ENCODE peak calls at places on chromosome 15, in five cellular contexts. R is endothelial cell of umbilical vein, C is H9, B is GM23248, M is neural progenitor cell. Z is an unnamed sample.
A peak's percentile ranks its signal among the peaks of the same experiment; 100 is the strongest.

GRCh38 chr15:89494941-89495637 is 1.3 kb downstream of the RHCG start:
- DNase-seq in C (peak; percentile 51), M (peak; percentile 54), R (no peak), B (peak; percentile 33), Z (peak; percentile 73)

GRCh38 chr15:83626171-83626802 is 27.6 kb upstream of the ADAMTSL3 start:
- DNase-seq in C (no peak), M (no peak), R (no peak), B (peak; percentile 3), Z (no peak)

GRCh38 chr15:60682615-60683014 is 203.7 kb upstream of the ICE2 start:
- DNase-seq in R (no peak), M (no peak), B (peak; percentile 28), C (no peak), Z (no peak)

GRCh38 chr15:44414001-44414400 is 13.4 kb upstream of the CTDSPL2 start:
- DNase-seq in M (no peak), C (no peak), B (no peak), R (no peak), Z (no peak)

GRCh38 chr15:59553879-59554735 is 57.5 kb upstream of the GCNT3 start:
- DNase-seq in B (peak; percentile 76), M (no peak), C (no peak), R (peak; percentile 32), Z (no peak)

GRCh38 chr15:83290236-83290635 is 5.8 kb upstream of the BNC1 start:
- DNase-seq in B (no peak), M (no peak), R (no peak), C (no peak), Z (peak; percentile 31)

GRCh38 chr15:72201346-72202029 is 3.9 kb upstream of the GRAMD2A start:
- DNase-seq in B (no peak), C (no peak), R (no peak), M (no peak), Z (no peak)

GRCh38 chr15:41048397-41048796 is 67.7 kb downstream of the INO80 start:
- DNase-seq in C (no peak), B (no peak), M (no peak), R (no peak), Z (no peak)

GRCh38 chr15:70078578-70079417 is 18.9 kb downstream of the TLE3 start:
- DNase-seq in C (no peak), B (no peak), M (no peak), R (no peak), Z (no peak)

GRCh38 chr15:74790080-74790916 is 8.4 kb downstream of the CSK start:
- DNase-seq in M (no peak), B (peak; percentile 78), C (no peak), R (no peak), Z (no peak)

GRCh38 chr15:99268431-99268830 is 17.1 kb downstream of the LRRC28 start:
- DNase-seq in R (no peak), B (no peak), C (no peak), M (no peak), Z (no peak)

GRCh38 chr15:99265541-99266070 is 14.3 kb downstream of the LRRC28 start:
- DNase-seq in C (no peak), R (peak; percentile 57), M (no peak), B (no peak), Z (no peak)

GRCh38 chr15:99267957-99268356 is 16.7 kb downstream of the LRRC28 start:
- DNase-seq in M (no peak), C (no peak), B (no peak), R (no peak), Z (no peak)

GRCh38 chr15:99264125-99264524 is 12.8 kb downstream of the LRRC28 start:
- DNase-seq in B (no peak), R (no peak), M (no peak), C (no peak), Z (peak; percentile 23)
- H3K4me2 ChIP-seq in B (no peak overlapping the region), R (no peak overlapping the region), M (no peak overlapping the region), C (no peak overlapping the region), Z (no peak overlapping the region)

DNA sequence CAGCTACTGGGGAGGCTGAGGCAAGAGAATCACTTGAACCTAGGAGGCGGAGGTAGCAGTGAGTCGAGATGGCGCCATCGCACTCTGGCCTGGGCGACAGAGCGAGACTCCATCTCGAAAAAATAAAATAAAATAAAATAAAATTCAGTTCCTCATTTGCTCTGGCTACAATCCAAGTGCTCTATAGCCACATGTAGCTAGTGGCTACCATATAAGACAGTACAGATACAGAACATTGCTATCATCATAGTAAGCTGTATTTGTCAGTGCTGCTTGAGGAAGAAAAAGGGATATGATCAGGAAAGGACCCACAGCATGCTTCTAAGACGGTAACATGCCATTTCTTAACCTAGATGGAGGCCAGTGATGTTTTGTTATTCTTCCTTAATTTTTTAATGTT is 88.7 kb upstream of the CDAN1 start:
- DNase-seq in C (no peak), B (no peak), M (no peak), R (no peak), Z (no peak)
- H3K4me2 ChIP-seq in C (no peak overlapping the region), B (no peak overlapping the region), M (no peak overlapping the region), R (no peak overlapping the region), Z (no peak overlapping the region)

GRCh38 chr15:56957812-56958406 is 39.5 kb downstream of the TCF12 start:
- DNase-seq in C (no peak), B (no peak), R (peak; percentile 16), M (peak; percentile 58), Z (peak; percentile 67)
- H3K4me2 ChIP-seq in C (peak overlapping the region; percentile 18), B (no peak overlapping the region), R (no peak overlapping the region), M (peak overlapping the region; percentile 48), Z (peak overlapping the region; percentile 18)

GRCh38 chr15:66862878-66863335 is 160.9 kb downstream of the SMAD6 start:
- DNase-seq in M (peak; percentile 84), C (peak; percentile 85), R (peak; percentile 85), B (peak; percentile 96), Z (peak; percentile 85)
- H3K4me2 ChIP-seq in M (no peak overlapping the region), C (no peak overlapping the region), R (no peak overlapping the region), B (no peak overlapping the region), Z (no peak overlapping the region)

GRCh38 chr15:45456212-45457106 is 66.1 kb downstream of the SLC30A4 start:
- DNase-seq in R (peak; percentile 81), C (no peak), M (no peak), B (peak; percentile 100), Z (no peak)
- H3K4me2 ChIP-seq in R (no peak overlapping the region), C (no peak overlapping the region), M (no peak overlapping the region), B (peak overlapping the region; percentile 80), Z (no peak overlapping the region)

GRCh38 chr15:57747206-57747605 is 40.7 kb downstream of the POLR2M start:
- DNase-seq in R (no peak), M (no peak), C (no peak), B (no peak), Z (peak; percentile 22)
- H3K4me2 ChIP-seq in R (no peak overlapping the region), M (no peak overlapping the region), C (no peak overlapping the region), B (no peak overlapping the region), Z (peak overlapping the region; percentile 53)

GRCh38 chr15:48925714-48926223 is 38.0 kb downstream of the SHC4 start:
- DNase-seq in M (no peak), B (peak; percentile 94), R (peak; percentile 59), C (no peak), Z (no peak)
- H3K4me2 ChIP-seq in M (no peak overlapping the region), B (peak overlapping the region; percentile 66), R (peak overlapping the region; percentile 1), C (no peak overlapping the region), Z (no peak overlapping the region)

DNA sequence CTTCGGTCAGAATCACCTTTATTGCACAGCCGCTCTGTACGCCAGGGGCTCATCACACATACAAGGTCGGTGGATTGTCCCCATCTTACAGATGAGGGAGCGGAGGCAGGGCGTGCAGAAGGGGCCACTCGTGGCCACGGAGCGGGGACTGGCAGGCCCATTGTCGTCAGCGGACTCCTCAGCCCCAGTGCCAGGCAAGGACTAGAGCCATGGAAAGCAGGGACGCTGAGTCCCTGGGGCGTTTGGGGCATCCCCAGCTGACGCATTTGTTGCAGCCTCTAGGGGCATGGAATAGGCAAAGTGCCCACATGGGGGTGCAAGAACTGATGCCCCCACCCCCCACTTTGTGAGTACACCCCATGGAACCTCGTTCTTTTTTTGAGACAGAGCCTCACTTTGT is 29.8 kb upstream of the FURIN start:
- DNase-seq in M (no peak), C (no peak), R (no peak), B (no peak), Z (no peak)
- H3K4me2 ChIP-seq in M (no peak overlapping the region), C (no peak overlapping the region), R (no peak overlapping the region), B (no peak overlapping the region), Z (peak overlapping the region; percentile 69)

GRCh38 chr15:39786444-39787056 is 3.9 kb upstream of the FSIP1 start:
- DNase-seq in C (no peak), B (peak; percentile 81), R (peak; percentile 71), M (peak; percentile 80), Z (peak; percentile 93)

GRCh38 chr15:39788800-39789565 is 6.3 kb upstream of the FSIP1 start:
- DNase-seq in R (no peak), C (no peak), M (no peak), B (peak; percentile 78), Z (no peak)

GRCh38 chr15:39789736-39790135 is 7.1 kb upstream of the FSIP1 start:
- DNase-seq in M (no peak), B (no peak), R (no peak), C (no peak), Z (no peak)

GRCh38 chr15:39787479-39787878 is 4.8 kb upstream of the FSIP1 start:
- DNase-seq in C (no peak), B (no peak), M (peak; percentile 26), R (peak; percentile 23), Z (peak; percentile 34)

DNA sequence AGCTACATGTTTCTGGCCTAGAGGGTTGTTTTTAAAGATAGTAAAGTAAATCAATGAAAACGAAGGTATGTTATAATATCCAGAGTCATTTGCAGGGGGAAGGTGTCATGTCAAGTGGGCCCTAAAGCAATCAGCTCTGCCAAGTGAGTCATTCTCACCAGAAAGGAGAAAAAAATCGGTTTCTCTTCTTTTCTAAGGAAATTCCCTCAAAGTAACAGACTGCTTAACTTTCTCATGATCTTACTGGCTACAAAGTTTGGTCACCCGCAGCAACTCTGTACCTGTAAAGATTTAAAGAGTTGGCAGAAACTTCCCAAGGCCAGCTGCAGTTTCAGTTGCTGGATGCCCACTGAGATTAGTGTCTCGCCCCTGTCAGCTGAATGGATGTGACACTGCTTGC is 5.5 kb upstream of the FSIP1 start:
- DNase-seq in M (no peak), C (no peak), R (peak; percentile 34), B (peak; percentile 68), Z (no peak)
- H3K4me2 ChIP-seq in M (no peak overlapping the region), C (no peak overlapping the region), R (no peak overlapping the region), B (peak overlapping the region; percentile 22), Z (peak overlapping the region; percentile 30)